ENCODE peak calls at places on chromosome 9, in five cellular contexts. D, P, Y, G and K are unnamed samples.

GRCh38 chr9:22009563-22009867 is 410 bp upstream of the CDKN2B start:
- DNase-seq in D (no peak), P (no peak), Y (no peak), G (no peak), K (no peak)

GRCh38 chr9:114357911-114358328 is 28.3 kb downstream of the ORM2 start:
- DNase-seq in D (no peak), P (no peak), Y (no peak), G (no peak), K (no peak)

GRCh38 chr9:27248702-27249101 is 48.2 kb downstream of the EQTN start:
- DNase-seq in D (no peak), P (no peak), Y (no peak), G (no peak), K (no peak)

GRCh38 chr9:114450181-114450580 is 55.1 kb downstream of the WHRN start:
- DNase-seq in D (no peak), P (no peak), Y (no peak), G (no peak), K (no peak)

GRCh38 chr9:70602364-70603019 is 188.0 kb upstream of the KLF9 start:
- DNase-seq in D (no peak), P (peak; percentile 5), Y (peak; percentile 43), G (peak; percentile 26), K (peak; percentile 62)

GRCh38 chr9:134234687-134235359 is 70.5 kb upstream of the RNU6ATAC start:
- DNase-seq in D (no peak), P (no peak), Y (no peak), G (no peak), K (no peak)

GRCh38 chr9:127112683-127113539 is 9.5 kb downstream of the ANGPTL2 start:
- DNase-seq in D (no peak), P (no peak), Y (no peak), G (no peak), K (no peak)

GRCh38 chr9:21770877-21771560 is 31.4 kb upstream of the MTAP start:
- DNase-seq in D (no peak), P (no peak), Y (no peak), G (no peak), K (peak; percentile 31)

GRCh38 chr9:137224850-137225694 is at the start of gene CYSRT1:
- DNase-seq in D (no peak), P (no peak), Y (no peak), G (no peak), K (no peak)

GRCh38 chr9:128607642-128608350 is 48.9 kb downstream of the DYNC2I2 start:
- DNase-seq in D (no peak), P (no peak), Y (no peak), G (no peak), K (no peak)

GRCh38 chr9:113808391-113809191 is 67.5 kb upstream of the ZNF618 start:
- DNase-seq in D (no peak), P (no peak), Y (no peak), G (no peak), K (peak; percentile 35)

GRCh38 chr9:136267261-136268111 is 21.9 kb upstream of the QSOX2 start:
- DNase-seq in D (peak; percentile 61), P (peak; percentile 77), Y (peak; percentile 76), G (peak; percentile 62), K (peak; percentile 50)

GRCh38 chr9:6307551-6308096 is 20.6 kb upstream of the TPD52L3 start:
- DNase-seq in D (no peak), P (no peak), Y (no peak), G (no peak), K (no peak)

GRCh38 chr9:131738293-131738692 is 1.6 kb downstream of the RAPGEF1 start:
- DNase-seq in D (no peak), P (no peak), Y (no peak), G (no peak), K (no peak)

GRCh38 chr9:6827370-6827949 is 69.7 kb downstream of the KDM4C start:
- DNase-seq in D (no peak), P (no peak), Y (no peak), G (peak; percentile 45), K (peak; percentile 30)

GRCh38 chr9:88997646-88998045 is 6.4 kb downstream of the S1PR3 start:
- DNase-seq in D (no peak), P (no peak), Y (no peak), G (no peak), K (no peak)

GRCh38 chr9:3181049-3181953 is 337.4 kb upstream of the PUM3 start:
- DNase-seq in D (peak; percentile 8), P (no peak), Y (peak; percentile 29), G (peak; percentile 55), K (no peak)

GRCh38 chr9:130287736-130288135 is 22.2 kb downstream of the HMCN2 start:
- DNase-seq in D (no peak), P (no peak), Y (no peak), G (no peak), K (no peak)

GRCh38 chr9:3912817-3913216 is 387.0 kb upstream of the RFX3 start:
- DNase-seq in D (no peak), P (no peak), Y (no peak), G (no peak), K (peak; percentile 65)

GRCh38 chr9:120774719-120775118 is 18.5 kb downstream of the FBXW2 start:
- DNase-seq in D (no peak), P (no peak), Y (no peak), G (no peak), K (no peak)

GRCh38 chr9:278651-279050 is 64.0 kb downstream of the DOCK8 start:
- DNase-seq in D (no peak), P (peak; percentile 24), Y (peak; percentile 54), G (no peak), K (no peak)

GRCh38 chr9:28024616-28025147 is 451.4 kb upstream of the C9orf72 start:
- DNase-seq in D (no peak), P (no peak), Y (no peak), G (no peak), K (no peak)

GRCh38 chr9:113343732-113344231 is 3.7 kb upstream of the WDR31 start:
- DNase-seq in D (no peak), P (no peak), Y (no peak), G (no peak), K (no peak)

GRCh38 chr9:112006361-112007020 is 109.9 kb downstream of the UGCG start:
- DNase-seq in D (no peak), P (no peak), Y (no peak), G (no peak), K (no peak)

GRCh38 chr9:89436963-89437625 is 60.8 kb downstream of the SEMA4D start:
- DNase-seq in D (no peak), P (peak; percentile 68), Y (no peak), G (no peak), K (no peak)

GRCh38 chr9:37364751-37365360 is 57.6 kb upstream of the GRHPR start:
- DNase-seq in D (no peak), P (no peak), Y (no peak), G (no peak), K (no peak)

GRCh38 chr9:71363286-71363961 is 242.0 kb upstream of the TRPM3 start:
- DNase-seq in D (no peak), P (no peak), Y (no peak), G (no peak), K (no peak)

GRCh38 chr9:94829380-94830070 is 103.0 kb downstream of the AOPEP start:
- DNase-seq in D (no peak), P (no peak), Y (no peak), G (no peak), K (no peak)

GRCh38 chr9:93645921-93646639 is 69.7 kb downstream of the PHF2 start:
- DNase-seq in D (no peak), P (no peak), Y (no peak), G (no peak), K (no peak)

GRCh38 chr9:72210522-72210921 is 61.3 kb downstream of the GDA start:
- DNase-seq in D (no peak), P (no peak), Y (no peak), G (no peak), K (no peak)

GRCh38 chr9:113492343-113493079 is 29.0 kb downstream of the RGS3 start:
- DNase-seq in D (no peak), P (no peak), Y (no peak), G (no peak), K (no peak)

GRCh38 chr9:131407717-131408195 is 13.9 kb downstream of the PRRC2B start:
- DNase-seq in D (no peak), P (peak; percentile 42), Y (no peak), G (no peak), K (no peak)

GRCh38 chr9:137670391-137671195 is 51.8 kb downstream of the EHMT1 start:
- DNase-seq in D (no peak), P (no peak), Y (no peak), G (peak; percentile 22), K (no peak)

GRCh38 chr9:109990541-109990940 is 210.5 kb downstream of the PALM2AKAP2 start:
- DNase-seq in D (no peak), P (no peak), Y (no peak), G (no peak), K (no peak)

GRCh38 chr9:124257865-124258764 is at the start of gene NEK6:
- DNase-seq in D (no peak), P (peak; percentile 12), Y (peak; percentile 20), G (peak; percentile 19), K (peak; percentile 65)

GRCh38 chr9:127523312-127523851 is 72.1 kb downstream of the LRSAM1 start:
- DNase-seq in D (no peak), P (no peak), Y (peak; percentile 42), G (no peak), K (peak; percentile 46)